ENCODE peak calls at places on chromosome 3, in eight cellular contexts. A is right cardiac atrium; G is HepG2; L is aorta; T is upper lobe of right lung; Q is A549; J is foreskin keratinocyte; D is CD8-positive, alpha-beta T cell. N is an unnamed sample. For H3K4me1, the result is how much of the 10 kb centered on the place peaks cover.

GRCh38 chr3:172280406-172281051 is 167.7 kb downstream of the GHSR start:
- ATAC-seq in A (peak), G (no peak), L (no peak), T (no peak), Q (peak), J (peak), D (no peak), N (no peak)

GRCh38 chr3:76700323-76700722 is 339.6 kb upstream of the ROBO2 start:
- ATAC-seq in A (no peak), G (no peak), L (no peak), T (no peak), Q (no peak), J (no peak), D (no peak), N (no peak)

GRCh38 chr3:110731148-110731547 is 340.5 kb upstream of the NECTIN3 start:
- ATAC-seq in A (no peak), G (peak), L (no peak), T (no peak), Q (no peak), J (no peak), D (no peak), N (no peak)

GRCh38 chr3:1506090-1506489 is 413.3 kb downstream of the CNTN6 start:
- ATAC-seq in A (no peak), G (no peak), L (no peak), T (no peak), Q (no peak), J (peak), D (no peak), N (no peak)

GRCh38 chr3:74353039-74353438 is 261.4 kb downstream of the CNTN3 start:
- ATAC-seq in A (no peak), G (no peak), L (no peak), T (no peak), Q (no peak), J (no peak), D (no peak), N (no peak)

GRCh38 chr3:11145888-11146287 is 8.4 kb upstream of the HRH1 start:
- ATAC-seq in A (no peak), G (no peak), L (peak), T (no peak), Q (peak), J (peak), D (no peak), N (no peak)

GRCh38 chr3:51123531-51123930 is 261.6 kb upstream of the MANF start:
- ATAC-seq in A (no peak), G (no peak), L (no peak), T (no peak), Q (no peak), J (no peak), D (no peak), N (no peak)

GRCh38 chr3:57777774-57778173 is 21.7 kb downstream of the SLMAP start:
- ATAC-seq in A (no peak), G (no peak), L (no peak), T (no peak), Q (no peak), J (no peak), D (no peak), N (no peak)

GRCh38 chr3:49164983-49165720 is 979 bp downstream of the CCDC71 start:
- ATAC-seq in A (no peak), G (no peak), L (no peak), T (no peak), Q (no peak), J (no peak), D (no peak), N (no peak)

GRCh38 chr3:66858656-66859381 is 139.3 kb upstream of the KBTBD8 start:
- ATAC-seq in A (peak), G (peak), L (peak), T (peak), Q (peak), J (no peak), D (no peak), N (no peak)

GRCh38 chr3:23675010-23675409 is 130.7 kb upstream of the UBE2E1 start:
- ATAC-seq in A (no peak), G (no peak), L (no peak), T (no peak), Q (no peak), J (no peak), D (no peak), N (no peak)

GRCh38 chr3:61237858-61238257 is 13.4 kb downstream of the FHIT start:
- ATAC-seq in A (no peak), G (no peak), L (no peak), T (no peak), Q (no peak), J (peak), D (no peak), N (no peak)

GRCh38 chr3:149621218-149622005 is 36.4 kb downstream of the WWTR1 start:
- ATAC-seq in A (no peak), G (no peak), L (peak), T (peak), Q (peak), J (peak), D (no peak), N (peak)

GRCh38 chr3:127262533-127262932 is 25.3 kb downstream of the PRR20G start:
- ATAC-seq in A (no peak), G (no peak), L (no peak), T (no peak), Q (no peak), J (no peak), D (no peak), N (no peak)

GRCh38 chr3:4821975-4822374 is 157.3 kb upstream of the BHLHE40 start:
- ATAC-seq in A (no peak), G (no peak), L (no peak), T (no peak), Q (no peak), J (no peak), D (peak), N (no peak)

GRCh38 chr3:158830391-158830790 is 28.5 kb downstream of the MFSD1 start:
- ATAC-seq in A (no peak), G (no peak), L (no peak), T (no peak), Q (no peak), J (peak), D (no peak), N (no peak)

GRCh38 chr3:133525435-133525834 is 48.1 kb upstream of the CDV3 start:
- ATAC-seq in A (no peak), G (no peak), L (no peak), T (peak), Q (no peak), J (no peak), D (no peak), N (no peak)

GRCh38 chr3:73061416-73061815 is at the start of gene EBLN2:
- ATAC-seq in A (peak), G (no peak), L (no peak), T (peak), Q (no peak), J (no peak), D (no peak), N (no peak)

GRCh38 chr3:188133646-188134045 is 20.3 kb upstream of the LPP start:
- ATAC-seq in A (no peak), G (no peak), L (no peak), T (no peak), Q (no peak), J (no peak), D (no peak), N (no peak)

GRCh38 chr3:87756616-87757015 is 302.2 kb downstream of the CGGBP1 start:
- ATAC-seq in A (no peak), G (no peak), L (no peak), T (no peak), Q (no peak), J (no peak), D (no peak), N (no peak)

GRCh38 chr3:46915297-46915822 is 37.8 kb downstream of the PTH1R start:
- ATAC-seq in A (no peak), G (no peak), L (no peak), T (no peak), Q (no peak), J (no peak), D (no peak), N (no peak)

GRCh38 chr3:45124379-45124778 is 21.8 kb downstream of the CDCP1 start:
- ATAC-seq in A (no peak), G (no peak), L (peak), T (no peak), Q (peak), J (peak), D (no peak), N (peak)

GRCh38 chr3:14602006-14602803 is 49.4 kb upstream of the CCDC174 start:
- ATAC-seq in A (peak), G (peak), L (no peak), T (no peak), Q (peak), J (no peak), D (no peak), N (peak)

DNA sequence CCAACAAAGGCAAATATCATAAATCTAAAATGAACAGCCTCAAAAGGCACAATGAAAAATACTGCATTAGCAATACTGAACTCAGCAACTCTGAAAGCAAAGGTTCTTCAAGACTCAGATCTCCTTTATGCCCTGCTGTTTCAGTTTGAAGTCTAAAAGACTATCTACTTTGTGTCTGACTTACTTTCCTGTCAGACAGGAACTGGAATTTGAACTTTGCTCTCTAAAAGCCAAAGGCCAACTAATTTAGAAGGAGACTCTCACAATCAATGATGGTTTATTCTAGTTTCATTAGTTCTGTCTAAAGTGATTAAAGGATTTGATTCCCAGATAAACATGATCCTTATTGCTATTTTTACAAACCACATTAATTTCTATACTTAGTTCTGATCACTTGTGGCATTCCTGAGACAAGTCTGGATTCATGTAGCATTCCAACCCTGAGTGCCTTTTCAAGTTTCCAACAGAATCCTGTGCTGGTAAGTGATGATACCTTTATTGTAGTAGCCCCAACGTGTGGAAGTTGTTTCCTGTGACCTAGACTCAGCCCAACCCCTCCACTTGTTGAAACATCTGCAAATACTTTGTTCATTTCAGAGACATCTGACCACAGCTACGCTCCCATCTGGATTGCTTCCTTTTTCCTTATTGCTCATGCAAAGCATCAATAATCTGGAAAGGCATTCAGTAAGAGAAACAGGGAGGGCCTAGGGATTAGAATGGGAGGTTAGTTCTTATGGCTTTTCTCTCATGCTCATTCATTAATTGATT is 14.9 kb upstream of the LEKR1 start:
- ATAC-seq in A (no peak), G (no peak), L (no peak), T (no peak), Q (no peak), J (peak), D (no peak), N (no peak)
- H3K4me1 ChIP-seq in A (under half), G (under half), L (under half), T (under half), Q (under half), J (half or more), D (under half), N (under half)

GRCh38 chr3:119660474-119661150 is at the start of gene POPDC2:
- ATAC-seq in A (peak), G (no peak), L (no peak), T (no peak), Q (no peak), J (no peak), D (no peak), N (peak)

GRCh38 chr3:119664850-119665379 is 4.5 kb upstream of the POPDC2 start:
- ATAC-seq in A (peak), G (no peak), L (no peak), T (no peak), Q (peak), J (no peak), D (no peak), N (no peak)

GRCh38 chr3:119664370-119664769 is 4.0 kb upstream of the POPDC2 start:
- ATAC-seq in A (no peak), G (no peak), L (no peak), T (no peak), Q (no peak), J (no peak), D (no peak), N (no peak)

GRCh38 chr3:119663885-119664284 is 3.5 kb upstream of the POPDC2 start:
- ATAC-seq in A (no peak), G (no peak), L (no peak), T (no peak), Q (no peak), J (no peak), D (no peak), N (no peak)

DNA sequence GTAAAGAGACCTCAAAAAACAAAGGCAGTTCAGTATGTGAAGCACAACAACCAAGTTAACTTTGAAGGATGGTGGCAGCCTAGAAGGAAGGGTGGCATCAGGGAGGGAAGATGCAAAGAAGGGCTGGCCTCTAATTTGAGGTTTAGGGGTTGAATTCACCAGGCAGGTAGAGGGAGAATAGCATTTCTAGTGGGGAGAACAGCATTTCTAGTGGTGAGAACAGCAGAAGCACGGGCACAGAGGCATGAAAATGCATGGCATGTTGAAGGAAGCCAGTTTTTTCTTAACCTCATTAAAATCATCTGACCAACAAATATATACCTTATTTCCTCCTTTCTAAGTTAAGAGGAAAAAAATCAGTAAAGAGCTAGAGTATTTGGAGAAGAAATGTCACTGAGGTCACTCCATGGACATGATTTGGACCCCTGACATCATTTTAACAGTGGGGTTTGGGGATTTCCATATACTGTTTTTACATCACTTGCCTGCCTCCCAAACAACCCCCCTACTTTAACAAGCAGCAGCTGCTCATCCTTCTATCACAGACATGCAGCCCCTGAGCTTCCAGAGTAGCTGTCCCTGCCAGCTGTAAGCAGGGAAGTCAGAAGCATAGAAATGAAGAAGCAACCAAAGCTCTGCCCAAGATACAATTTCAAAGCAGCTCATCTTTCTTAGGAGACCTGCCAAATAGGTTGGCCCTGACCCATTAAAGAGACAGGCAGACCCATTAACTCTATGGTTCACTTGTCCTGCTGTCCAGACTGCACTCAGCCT is 2.4 kb upstream of the POPDC2 start:
- ATAC-seq in A (no peak), G (no peak), L (no peak), T (no peak), Q (no peak), J (no peak), D (no peak), N (no peak)
- H3K4me1 ChIP-seq in A (under half), G (under half), L (under half), T (under half), Q (under half), J (under half), D (under half), N (under half)

GRCh38 chr3:171223396-171223795 is 196.9 kb upstream of the SLC2A2 start:
- ATAC-seq in A (no peak), G (no peak), L (no peak), T (no peak), Q (no peak), J (no peak), D (no peak), N (no peak)

GRCh38 chr3:171222995-171223394 is 196.5 kb upstream of the SLC2A2 start:
- ATAC-seq in A (no peak), G (no peak), L (no peak), T (no peak), Q (no peak), J (no peak), D (no peak), N (no peak)

GRCh38 chr3:171221597-171221996 is 195.1 kb upstream of the SLC2A2 start:
- ATAC-seq in A (no peak), G (no peak), L (no peak), T (no peak), Q (no peak), J (no peak), D (no peak), N (no peak)

GRCh38 chr3:171219258-171219657 is 192.7 kb upstream of the SLC2A2 start:
- ATAC-seq in A (no peak), G (no peak), L (no peak), T (no peak), Q (no peak), J (no peak), D (no peak), N (no peak)

GRCh38 chr3:171221104-171221503 is 194.6 kb upstream of the SLC2A2 start:
- ATAC-seq in A (no peak), G (no peak), L (no peak), T (no peak), Q (no peak), J (no peak), D (no peak), N (no peak)
- H3K4me1 ChIP-seq in A (under half), G (under half), L (under half), T (under half), Q (under half), J (under half), D (under half), N (under half)

DNA sequence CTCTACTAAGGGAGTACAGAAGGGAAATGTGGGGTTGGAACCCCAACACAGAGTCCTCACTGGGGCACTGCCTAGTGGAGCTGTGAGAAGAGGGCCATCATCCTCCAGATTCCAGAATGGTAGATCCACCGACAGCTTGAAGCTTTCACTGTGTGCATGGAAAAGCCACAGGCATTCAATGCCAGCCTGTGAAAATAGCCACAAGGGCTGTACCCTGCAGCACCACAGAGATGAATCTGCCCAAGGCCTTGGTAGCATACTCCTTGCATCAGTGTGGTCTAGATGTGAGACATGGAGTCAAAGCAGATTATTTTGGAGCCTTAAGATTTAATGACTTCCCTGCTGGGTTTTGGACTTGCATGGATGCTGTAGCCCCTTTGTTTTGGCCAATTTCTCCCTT is 39.3 kb upstream of the KCNMB2 start:
- ATAC-seq in A (no peak), G (no peak), L (no peak), T (no peak), Q (no peak), J (no peak), D (no peak), N (no peak)
- H3K4me1 ChIP-seq in A (under half), G (under half), L (under half), T (under half), Q (under half), J (under half), D (under half), N (under half)

DNA sequence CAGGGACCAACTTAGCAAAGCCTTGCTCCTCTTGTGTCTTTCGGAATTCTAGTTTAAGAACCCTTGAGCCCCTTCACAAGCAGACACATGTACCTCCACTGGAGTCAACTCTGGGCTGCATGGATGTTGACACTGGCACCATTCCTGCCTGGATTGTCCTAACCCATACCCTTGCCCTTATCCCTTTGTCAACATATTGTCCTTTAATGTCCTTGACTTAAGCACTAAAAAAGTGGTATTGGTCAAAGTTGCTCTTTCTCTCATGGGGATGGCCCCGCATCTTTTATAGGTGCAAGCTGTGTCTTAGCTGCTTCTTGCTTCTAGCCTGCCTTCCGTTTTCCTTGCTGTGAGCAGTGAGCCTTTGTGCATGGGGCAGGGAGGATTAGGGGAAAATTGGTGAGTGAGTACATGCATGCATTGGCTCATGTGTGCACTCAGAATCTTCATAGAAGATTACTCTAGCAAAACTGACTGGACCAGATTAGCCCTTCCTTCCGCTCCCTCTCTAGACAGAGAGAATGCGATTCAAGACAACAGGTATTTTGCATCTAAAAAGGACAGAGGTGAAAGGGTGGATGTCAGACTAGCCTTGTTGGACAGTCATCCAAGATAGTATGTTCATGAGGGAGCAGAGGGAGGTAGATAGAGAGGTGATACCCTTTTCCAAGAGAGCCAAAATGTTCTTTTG is 42.4 kb downstream of the TGFBR2 start:
- ATAC-seq in A (peak), G (peak), L (no peak), T (peak), Q (no peak), J (no peak), D (no peak), N (no peak)
- H3K4me1 ChIP-seq in A (under half), G (half or more), L (under half), T (half or more), Q (under half), J (under half), D (half or more), N (under half)

GRCh38 chr3:169495569-169495968 is 167.9 kb downstream of the MECOM start:
- ATAC-seq in A (no peak), G (no peak), L (no peak), T (no peak), Q (no peak), J (no peak), D (no peak), N (no peak)
- H3K4me1 ChIP-seq in A (under half), G (under half), L (under half), T (under half), Q (under half), J (under half), D (under half), N (under half)

DNA sequence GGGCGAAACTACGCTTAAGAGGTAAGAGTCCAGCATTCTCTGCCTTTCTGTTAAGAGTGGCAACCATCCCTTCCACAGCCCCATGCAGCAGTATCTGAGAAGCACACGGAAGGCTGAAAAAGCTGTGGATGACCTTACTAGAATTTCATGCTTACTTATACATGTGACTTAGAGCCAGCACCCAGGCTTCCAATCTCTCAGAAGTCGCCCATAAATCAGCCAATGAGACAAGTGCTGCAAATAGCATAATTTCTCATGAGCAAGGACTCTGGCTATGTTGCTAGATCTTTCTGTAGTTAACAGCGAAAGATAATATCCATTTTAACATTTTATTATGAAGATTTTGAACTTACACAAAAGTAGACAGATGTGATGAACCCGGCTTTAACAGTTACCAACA is 65.3 kb downstream of the IGF2BP2 start:
- ATAC-seq in A (no peak), G (no peak), L (no peak), T (no peak), Q (no peak), J (no peak), D (no peak), N (no peak)
- H3K4me1 ChIP-seq in A (under half), G (half or more), L (under half), T (under half), Q (under half), J (half or more), D (under half), N (under half)

GRCh38 chr3:123093696-123094095 is 26.9 kb downstream of the PDIA5 start:
- ATAC-seq in A (no peak), G (no peak), L (no peak), T (no peak), Q (no peak), J (no peak), D (no peak), N (no peak)
- H3K4me1 ChIP-seq in A (under half), G (under half), L (under half), T (under half), Q (under half), J (under half), D (under half), N (under half)